ENCODE peak calls at places on chromosomes 3 and 15, in seven cellular contexts. One of them, this sample, is unnamed.

GRCh38 chr3:72892081-72892763 is 4.4 kb downstream of the GXYLT2 start:
- DNase-seq in stimulated activated effector memory CD8-positive, alpha-beta T cell treated with anti-CD3 and anti-CD28 coated beads, Interleukin-12 subunit alpha, Interleukin-12 subunit beta, amount 100 ng/mL, for 72 hours: no peak
- DNase-seq in Jurkat, Clone E6-1: peak; percentile 56
- DNase-seq in AG04450: peak; percentile 77
- DNase-seq in activated effector memory CD4-positive, alpha-beta T cell treated with Interleukin-2 at 50 U/mL for 16 hours: no peak
- DNase-seq in activated T-helper 1 cell treated with Interleukin-2 at 50 U/mL for 16 hours: no peak
- DNase-seq in foreskin fibroblast: peak; percentile 89
- DNase-seq in this sample: no peak

GRCh38 chr15:65244638-65245037 is 33.4 kb upstream of the CILP start:
- DNase-seq in stimulated activated effector memory CD8-positive, alpha-beta T cell treated with anti-CD3 and anti-CD28 coated beads, Interleukin-12 subunit alpha, Interleukin-12 subunit beta, amount 100 ng/mL, for 72 hours: no peak
- DNase-seq in Jurkat, Clone E6-1: no peak
- DNase-seq in AG04450: no peak
- DNase-seq in activated effector memory CD4-positive, alpha-beta T cell treated with Interleukin-2 at 50 U/mL for 16 hours: no peak
- DNase-seq in activated T-helper 1 cell treated with Interleukin-2 at 50 U/mL for 16 hours: no peak
- DNase-seq in foreskin fibroblast: no peak
- DNase-seq in this sample: no peak

GRCh38 chr15:67114846-67115521 is 49.6 kb downstream of the SMAD3 start:
- DNase-seq in stimulated activated effector memory CD8-positive, alpha-beta T cell treated with anti-CD3 and anti-CD28 coated beads, Interleukin-12 subunit alpha, Interleukin-12 subunit beta, amount 100 ng/mL, for 72 hours: no peak
- DNase-seq in Jurkat, Clone E6-1: no peak
- DNase-seq in AG04450: no peak
- DNase-seq in activated effector memory CD4-positive, alpha-beta T cell treated with Interleukin-2 at 50 U/mL for 16 hours: no peak
- DNase-seq in activated T-helper 1 cell treated with Interleukin-2 at 50 U/mL for 16 hours: no peak
- DNase-seq in foreskin fibroblast: peak; percentile 35
- DNase-seq in this sample: no peak

GRCh38 chr3:127988770-127989518 is 63.3 kb upstream of the SEC61A1 start:
- DNase-seq in stimulated activated effector memory CD8-positive, alpha-beta T cell treated with anti-CD3 and anti-CD28 coated beads, Interleukin-12 subunit alpha, Interleukin-12 subunit beta, amount 100 ng/mL, for 72 hours: no peak
- DNase-seq in Jurkat, Clone E6-1: no peak
- DNase-seq in AG04450: no peak
- DNase-seq in activated effector memory CD4-positive, alpha-beta T cell treated with Interleukin-2 at 50 U/mL for 16 hours: no peak
- DNase-seq in activated T-helper 1 cell treated with Interleukin-2 at 50 U/mL for 16 hours: no peak
- DNase-seq in foreskin fibroblast: no peak
- DNase-seq in this sample: no peak

GRCh38 chr15:38217181-38217580 is 35.5 kb upstream of the SPRED1 start:
- DNase-seq in stimulated activated effector memory CD8-positive, alpha-beta T cell treated with anti-CD3 and anti-CD28 coated beads, Interleukin-12 subunit alpha, Interleukin-12 subunit beta, amount 100 ng/mL, for 72 hours: no peak
- DNase-seq in Jurkat, Clone E6-1: peak; percentile 78
- DNase-seq in AG04450: peak; percentile 23
- DNase-seq in activated effector memory CD4-positive, alpha-beta T cell treated with Interleukin-2 at 50 U/mL for 16 hours: no peak
- DNase-seq in activated T-helper 1 cell treated with Interleukin-2 at 50 U/mL for 16 hours: no peak
- DNase-seq in foreskin fibroblast: peak; percentile 58
- DNase-seq in this sample: no peak

GRCh38 chr15:48868549-48868948 is 9.4 kb upstream of the EID1 start:
- DNase-seq in stimulated activated effector memory CD8-positive, alpha-beta T cell treated with anti-CD3 and anti-CD28 coated beads, Interleukin-12 subunit alpha, Interleukin-12 subunit beta, amount 100 ng/mL, for 72 hours: no peak
- DNase-seq in Jurkat, Clone E6-1: no peak
- DNase-seq in AG04450: no peak
- DNase-seq in activated effector memory CD4-positive, alpha-beta T cell treated with Interleukin-2 at 50 U/mL for 16 hours: no peak
- DNase-seq in activated T-helper 1 cell treated with Interleukin-2 at 50 U/mL for 16 hours: no peak
- DNase-seq in foreskin fibroblast: peak; percentile 67
- DNase-seq in this sample: no peak

GRCh38 chr3:12948891-12949711 is 107.7 kb upstream of the RPL32 start:
- DNase-seq in stimulated activated effector memory CD8-positive, alpha-beta T cell treated with anti-CD3 and anti-CD28 coated beads, Interleukin-12 subunit alpha, Interleukin-12 subunit beta, amount 100 ng/mL, for 72 hours: peak; percentile 76
- DNase-seq in Jurkat, Clone E6-1: no peak
- DNase-seq in AG04450: no peak
- DNase-seq in activated effector memory CD4-positive, alpha-beta T cell treated with Interleukin-2 at 50 U/mL for 16 hours: no peak
- DNase-seq in activated T-helper 1 cell treated with Interleukin-2 at 50 U/mL for 16 hours: no peak
- DNase-seq in foreskin fibroblast: peak; percentile 53
- DNase-seq in this sample: no peak

GRCh38 chr3:45665101-45665572 is 24.1 kb upstream of the SACM1L start:
- DNase-seq in stimulated activated effector memory CD8-positive, alpha-beta T cell treated with anti-CD3 and anti-CD28 coated beads, Interleukin-12 subunit alpha, Interleukin-12 subunit beta, amount 100 ng/mL, for 72 hours: peak; percentile 72
- DNase-seq in Jurkat, Clone E6-1: peak; percentile 74
- DNase-seq in AG04450: no peak
- DNase-seq in activated effector memory CD4-positive, alpha-beta T cell treated with Interleukin-2 at 50 U/mL for 16 hours: peak; percentile 53
- DNase-seq in activated T-helper 1 cell treated with Interleukin-2 at 50 U/mL for 16 hours: peak; percentile 37
- DNase-seq in foreskin fibroblast: no peak
- DNase-seq in this sample: no peak

GRCh38 chr15:72785452-72786243 is 2.1 kb upstream of the ADPGK start:
- DNase-seq in stimulated activated effector memory CD8-positive, alpha-beta T cell treated with anti-CD3 and anti-CD28 coated beads, Interleukin-12 subunit alpha, Interleukin-12 subunit beta, amount 100 ng/mL, for 72 hours: peak; percentile 79
- DNase-seq in Jurkat, Clone E6-1: peak; percentile 53
- DNase-seq in AG04450: peak; percentile 15
- DNase-seq in activated effector memory CD4-positive, alpha-beta T cell treated with Interleukin-2 at 50 U/mL for 16 hours: peak; percentile 48
- DNase-seq in activated T-helper 1 cell treated with Interleukin-2 at 50 U/mL for 16 hours: no peak
- DNase-seq in foreskin fibroblast: peak; percentile 60
- DNase-seq in this sample: no peak

GRCh38 chr15:41011055-41011815 is 58.0 kb downstream of the CHAC1 start:
- DNase-seq in stimulated activated effector memory CD8-positive, alpha-beta T cell treated with anti-CD3 and anti-CD28 coated beads, Interleukin-12 subunit alpha, Interleukin-12 subunit beta, amount 100 ng/mL, for 72 hours: no peak
- DNase-seq in Jurkat, Clone E6-1: no peak
- DNase-seq in AG04450: no peak
- DNase-seq in activated effector memory CD4-positive, alpha-beta T cell treated with Interleukin-2 at 50 U/mL for 16 hours: no peak
- DNase-seq in activated T-helper 1 cell treated with Interleukin-2 at 50 U/mL for 16 hours: no peak
- DNase-seq in foreskin fibroblast: no peak
- DNase-seq in this sample: no peak

GRCh38 chr15:37096878-37097568 is 3.3 kb downstream of the MEIS2 start:
- DNase-seq in stimulated activated effector memory CD8-positive, alpha-beta T cell treated with anti-CD3 and anti-CD28 coated beads, Interleukin-12 subunit alpha, Interleukin-12 subunit beta, amount 100 ng/mL, for 72 hours: no peak
- DNase-seq in Jurkat, Clone E6-1: no peak
- DNase-seq in AG04450: no peak
- DNase-seq in activated effector memory CD4-positive, alpha-beta T cell treated with Interleukin-2 at 50 U/mL for 16 hours: no peak
- DNase-seq in activated T-helper 1 cell treated with Interleukin-2 at 50 U/mL for 16 hours: no peak
- DNase-seq in foreskin fibroblast: no peak
- DNase-seq in this sample: no peak

GRCh38 chr3:133812872-133813271 is 7.3 kb downstream of the SRPRB start:
- DNase-seq in stimulated activated effector memory CD8-positive, alpha-beta T cell treated with anti-CD3 and anti-CD28 coated beads, Interleukin-12 subunit alpha, Interleukin-12 subunit beta, amount 100 ng/mL, for 72 hours: no peak
- DNase-seq in Jurkat, Clone E6-1: no peak
- DNase-seq in AG04450: no peak
- DNase-seq in activated effector memory CD4-positive, alpha-beta T cell treated with Interleukin-2 at 50 U/mL for 16 hours: no peak
- DNase-seq in activated T-helper 1 cell treated with Interleukin-2 at 50 U/mL for 16 hours: no peak
- DNase-seq in foreskin fibroblast: no peak
- DNase-seq in this sample: no peak

GRCh38 chr15:96359772-96360498 is 29.4 kb downstream of the NR2F2 start:
- DNase-seq in stimulated activated effector memory CD8-positive, alpha-beta T cell treated with anti-CD3 and anti-CD28 coated beads, Interleukin-12 subunit alpha, Interleukin-12 subunit beta, amount 100 ng/mL, for 72 hours: no peak
- DNase-seq in Jurkat, Clone E6-1: no peak
- DNase-seq in AG04450: no peak
- DNase-seq in activated effector memory CD4-positive, alpha-beta T cell treated with Interleukin-2 at 50 U/mL for 16 hours: no peak
- DNase-seq in activated T-helper 1 cell treated with Interleukin-2 at 50 U/mL for 16 hours: no peak
- DNase-seq in foreskin fibroblast: no peak
- DNase-seq in this sample: no peak

GRCh38 chr3:11539218-11539617 is 104.5 kb downstream of the VGLL4 start:
- DNase-seq in stimulated activated effector memory CD8-positive, alpha-beta T cell treated with anti-CD3 and anti-CD28 coated beads, Interleukin-12 subunit alpha, Interleukin-12 subunit beta, amount 100 ng/mL, for 72 hours: no peak
- DNase-seq in Jurkat, Clone E6-1: no peak
- DNase-seq in AG04450: no peak
- DNase-seq in activated effector memory CD4-positive, alpha-beta T cell treated with Interleukin-2 at 50 U/mL for 16 hours: no peak
- DNase-seq in activated T-helper 1 cell treated with Interleukin-2 at 50 U/mL for 16 hours: no peak
- DNase-seq in foreskin fibroblast: no peak
- DNase-seq in this sample: no peak

GRCh38 chr15:94070341-94071275 is 160.8 kb upstream of the MCTP2 start:
- DNase-seq in stimulated activated effector memory CD8-positive, alpha-beta T cell treated with anti-CD3 and anti-CD28 coated beads, Interleukin-12 subunit alpha, Interleukin-12 subunit beta, amount 100 ng/mL, for 72 hours: no peak
- DNase-seq in Jurkat, Clone E6-1: no peak
- DNase-seq in AG04450: no peak
- DNase-seq in activated effector memory CD4-positive, alpha-beta T cell treated with Interleukin-2 at 50 U/mL for 16 hours: no peak
- DNase-seq in activated T-helper 1 cell treated with Interleukin-2 at 50 U/mL for 16 hours: no peak
- DNase-seq in foreskin fibroblast: peak; percentile 10
- DNase-seq in this sample: no peak

GRCh38 chr3:13210221-13210975 is 137.2 kb upstream of the IQSEC1 start:
- DNase-seq in stimulated activated effector memory CD8-positive, alpha-beta T cell treated with anti-CD3 and anti-CD28 coated beads, Interleukin-12 subunit alpha, Interleukin-12 subunit beta, amount 100 ng/mL, for 72 hours: no peak
- DNase-seq in Jurkat, Clone E6-1: no peak
- DNase-seq in AG04450: no peak
- DNase-seq in activated effector memory CD4-positive, alpha-beta T cell treated with Interleukin-2 at 50 U/mL for 16 hours: no peak
- DNase-seq in activated T-helper 1 cell treated with Interleukin-2 at 50 U/mL for 16 hours: no peak
- DNase-seq in foreskin fibroblast: no peak
- DNase-seq in this sample: no peak

GRCh38 chr15:85539491-85539890 is 159.1 kb downstream of the AKAP13 start:
- DNase-seq in stimulated activated effector memory CD8-positive, alpha-beta T cell treated with anti-CD3 and anti-CD28 coated beads, Interleukin-12 subunit alpha, Interleukin-12 subunit beta, amount 100 ng/mL, for 72 hours: no peak
- DNase-seq in Jurkat, Clone E6-1: no peak
- DNase-seq in AG04450: no peak
- DNase-seq in activated effector memory CD4-positive, alpha-beta T cell treated with Interleukin-2 at 50 U/mL for 16 hours: no peak
- DNase-seq in activated T-helper 1 cell treated with Interleukin-2 at 50 U/mL for 16 hours: no peak
- DNase-seq in foreskin fibroblast: no peak
- DNase-seq in this sample: no peak

GRCh38 chr3:69784854-69785523 is 45.7 kb downstream of the MITF start:
- DNase-seq in stimulated activated effector memory CD8-positive, alpha-beta T cell treated with anti-CD3 and anti-CD28 coated beads, Interleukin-12 subunit alpha, Interleukin-12 subunit beta, amount 100 ng/mL, for 72 hours: no peak
- DNase-seq in Jurkat, Clone E6-1: no peak
- DNase-seq in AG04450: peak; percentile 42
- DNase-seq in activated effector memory CD4-positive, alpha-beta T cell treated with Interleukin-2 at 50 U/mL for 16 hours: no peak
- DNase-seq in activated T-helper 1 cell treated with Interleukin-2 at 50 U/mL for 16 hours: no peak
- DNase-seq in foreskin fibroblast: peak; percentile 89
- DNase-seq in this sample: no peak

This sample was measured in activated CD4-positive, CD25-positive, alpha-beta regulatory T cell treated with anti-CD3 and anti-CD28 coated beads, Interleukin-2, amount 50 U/mL, for 72 hours.